ENCODE peak calls at places on chromosomes 5 and 9, in seven cellular contexts. M, U, O, I, E, Z and N are unnamed samples.

GRCh38 chr9:136484153-136485048 is 1.6 kb upstream of the SEC16A start:
- DNase-seq in Z (peak; percentile 11), O (no peak), U (peak; percentile 88), E (peak; percentile 72), I (no peak), M (peak; percentile 71), N (no peak)

GRCh38 chr5:35198096-35198495 is 32.2 kb downstream of the PRLR start:
- DNase-seq in I (peak; percentile 49), Z (peak; percentile 58), O (no peak), U (peak; percentile 74), M (peak; percentile 82), E (no peak), N (no peak)

GRCh38 chr5:93582677-93583524 is at the start of gene NR2F1:
- DNase-seq in U (no peak), E (peak; percentile 92), Z (peak; percentile 90), M (peak; percentile 72), I (no peak), O (peak; percentile 99), N (no peak)

GRCh38 chr9:109311281-109311680 is 9.6 kb downstream of the EPB41L4B start:
- DNase-seq in M (no peak), Z (no peak), U (no peak), E (peak; percentile 61), I (no peak), O (no peak), N (no peak)

GRCh38 chr5:40594811-40595210 is 84.9 kb upstream of the PTGER4 start:
- DNase-seq in E (no peak), U (no peak), I (no peak), O (no peak), M (no peak), Z (peak; percentile 17), N (no peak)

GRCh38 chr5:172188893-172189692 is 1.1 kb upstream of the STK10 start:
- DNase-seq in M (no peak), U (no peak), Z (no peak), O (no peak), I (no peak), E (no peak), N (peak; percentile 12)

GRCh38 chr5:54820346-54820745 is 165.0 kb downstream of the ESM1 start:
- DNase-seq in M (no peak), I (no peak), U (no peak), E (no peak), O (no peak), Z (peak; percentile 47), N (no peak)

GRCh38 chr5:74233571-74233970 is 407.0 kb downstream of the ENC1 start:
- DNase-seq in E (peak; percentile 86), M (no peak), U (no peak), O (no peak), I (no peak), Z (peak; percentile 68), N (no peak)

GRCh38 chr5:108101105-108101504 is 280.8 kb downstream of the FBXL17 start:
- DNase-seq in O (no peak), M (no peak), E (no peak), U (no peak), I (no peak), Z (peak; percentile 8), N (no peak)

GRCh38 chr9:130053109-130053503 is 600 bp upstream of the GPR107 start:
- DNase-seq in E (no peak), M (no peak), Z (no peak), O (no peak), U (no peak), I (no peak), N (no peak)

GRCh38 chr5:153678617-153679329 is 188.3 kb downstream of the GRIA1 start:
- DNase-seq in I (peak; percentile 43), U (no peak), M (no peak), Z (no peak), O (no peak), E (no peak), N (no peak)

GRCh38 chr9:114856942-114857315 is 51.1 kb upstream of the TNFSF15 start:
- DNase-seq in Z (peak; percentile 63), E (no peak), U (no peak), I (no peak), M (no peak), O (no peak), N (no peak)

GRCh38 chr5:154860123-154860522 is 1.7 kb downstream of the CNOT8 start:
- DNase-seq in I (no peak), M (no peak), E (peak; percentile 47), U (no peak), Z (peak; percentile 81), O (no peak), N (no peak)

GRCh38 chr5:64096771-64097170 is 68.9 kb upstream of the RNF180 start:
- DNase-seq in I (no peak), Z (no peak), U (no peak), M (no peak), O (no peak), E (no peak), N (no peak)

GRCh38 chr5:92991681-92992472 is 589.1 kb downstream of the NR2F1-AS1 start:
- DNase-seq in M (no peak), O (no peak), E (no peak), Z (no peak), I (no peak), U (no peak), N (no peak)

GRCh38 chr5:173035904-173036707 is 20.0 kb upstream of the CREBRF start:
- DNase-seq in U (no peak), E (no peak), M (no peak), I (no peak), Z (no peak), O (no peak), N (no peak)

GRCh38 chr5:132283423-132284043 is 10.7 kb upstream of the SLC22A4 start:
- DNase-seq in Z (peak; percentile 72), E (peak; percentile 48), M (no peak), O (no peak), U (no peak), I (no peak), N (no peak)

GRCh38 chr5:626850-627249 is 14.7 kb downstream of the CEP72 start:
- DNase-seq in O (no peak), E (no peak), U (no peak), M (no peak), Z (peak; percentile 36), I (no peak), N (no peak)

GRCh38 chr9:81832571-81833285 is 95.5 kb upstream of the SPATA31D4 start:
- DNase-seq in O (no peak), I (no peak), Z (peak; percentile 58), E (no peak), U (no peak), M (no peak), N (no peak)

GRCh38 chr9:93336720-93337119 is 114.8 kb upstream of the FAM120A start:
- DNase-seq in I (no peak), O (no peak), E (no peak), M (no peak), U (no peak), Z (no peak), N (no peak)

GRCh38 chr5:140251527-140251973 is 51.4 kb downstream of the PFDN1 start:
- DNase-seq in I (no peak), E (peak; percentile 89), O (no peak), M (no peak), Z (peak; percentile 95), U (no peak), N (no peak)

GRCh38 chr5:144484124-144484897 is 313.6 kb downstream of the KCTD16 start:
- DNase-seq in I (no peak), Z (peak; percentile 62), U (no peak), E (peak; percentile 32), O (peak; percentile 4), M (no peak), N (no peak)

GRCh38 chr5:87944553-87945320 is 323.9 kb downstream of the TMEM161B start:
- DNase-seq in U (no peak), O (no peak), I (peak; percentile 34), E (no peak), M (no peak), Z (no peak), N (no peak)

GRCh38 chr5:151703227-151703626 is 16.5 kb upstream of the SPARC start:
- DNase-seq in E (no peak), I (no peak), M (no peak), U (no peak), O (no peak), Z (no peak), N (no peak)

GRCh38 chr5:92268343-92268742 is 885.2 kb upstream of the ARRDC3 start:
- DNase-seq in O (no peak), E (no peak), U (peak; percentile 32), Z (no peak), I (no peak), M (no peak), N (peak; percentile 39)

GRCh38 chr9:124054671-124055212 is 43.2 kb downstream of the LHX2 start:
- DNase-seq in E (peak; percentile 83), M (no peak), I (no peak), U (no peak), Z (peak; percentile 69), O (peak; percentile 48), N (no peak)

GRCh38 chr9:23598994-23599393 is 227.0 kb downstream of the ELAVL2 start:
- DNase-seq in M (no peak), O (no peak), U (no peak), E (peak; percentile 64), Z (no peak), I (no peak), N (no peak)

GRCh38 chr9:73073337-73074175 is 78.1 kb upstream of the ANXA1 start:
- DNase-seq in O (no peak), Z (peak; percentile 71), U (no peak), I (no peak), E (no peak), M (no peak), N (no peak)

GRCh38 chr5:64210866-64211265 is 45.2 kb downstream of the RNF180 start:
- DNase-seq in M (no peak), I (no peak), Z (peak; percentile 87), O (peak; percentile 42), U (no peak), E (peak; percentile 84), N (no peak)

GRCh38 chr5:150152636-150153462 is 2.8 kb downstream of the PDGFRB start:
- DNase-seq in O (no peak), E (no peak), I (no peak), Z (peak; percentile 69), M (no peak), U (no peak), N (no peak)
- H3K4me3 ChIP-seq in O (peak overlapping the region; percentile 97), E (no peak overlapping the region), I (peak overlapping the region; percentile 69), Z (peak overlapping the region; percentile 99), M (no peak overlapping the region), U (peak overlapping the region; percentile 6), N (no peak overlapping the region)

GRCh38 chr5:77282337-77283027 is 72.0 kb downstream of the PDE8B start:
- DNase-seq in M (no peak), E (peak; percentile 63), I (no peak), U (no peak), O (peak; percentile 69), Z (peak; percentile 90), N (peak; percentile 69)
- TF ChIP-seq CTCF in M (no peak), E (peak; percentile 23), I (no peak), U (no peak), O (peak; percentile 75), Z (peak; percentile 68), N (peak; percentile 24)

DNA sequence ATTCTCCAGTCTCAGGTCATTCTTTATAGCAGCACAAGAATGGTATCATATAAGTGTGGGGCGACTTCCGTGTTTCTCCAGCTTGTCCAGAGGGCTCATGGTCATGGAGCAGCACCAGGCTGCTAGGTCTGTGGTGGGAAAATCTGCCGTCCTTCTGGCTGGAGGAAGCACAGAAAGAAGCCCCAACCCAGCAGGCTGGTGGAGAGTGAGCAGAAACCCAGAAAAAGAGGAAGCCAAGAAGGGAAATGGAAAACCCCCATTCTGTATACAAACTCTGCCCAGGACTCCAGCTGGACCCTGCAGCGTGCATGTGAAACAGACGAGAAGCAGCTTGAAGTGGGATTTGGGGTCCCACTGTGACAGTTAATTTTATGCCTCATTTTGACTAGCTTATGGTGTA is 34.3 kb upstream of the OLFM1 start:
- DNase-seq in U (no peak), Z (no peak), O (no peak), E (no peak), M (no peak), I (no peak), N (peak; percentile 15)
- H3K4me3 ChIP-seq in U (no peak overlapping the region), Z (no peak overlapping the region), O (no peak overlapping the region), E (no peak overlapping the region), M (no peak overlapping the region), I (no peak overlapping the region), N (no peak overlapping the region)

GRCh38 chr9:4073371-4073770 is 226.5 kb downstream of the GLIS3 start:
- DNase-seq in Z (no peak), M (no peak), U (no peak), E (no peak), O (no peak), I (no peak), N (no peak)
- TF ChIP-seq CTCF in Z (peak; percentile 27), M (no peak), U (no peak), E (peak; percentile 33), O (peak; percentile 40), I (no peak), N (peak; percentile 20)